ENCODE peak calls at places on chromosomes 12 and 14, in nine cellular contexts. F, O, S, P, Y, T, N, A and W are unnamed samples.

GRCh38 chr12:68089101-68089500 is 70.4 kb downstream of the IFNG start:
- DNase-seq in T (no peak), F (no peak), S (no peak), O (no peak), Y (no peak), N (no peak), P (no peak), A (no peak), W (no peak)

GRCh38 chr12:67766370-67766769 is 117.8 kb downstream of the DYRK2 start:
- DNase-seq in P (no peak), A (no peak), O (peak), F (no peak), T (no peak), N (peak), S (peak), Y (no peak), W (no peak)

GRCh38 chr14:32933623-32933942 is 5.1 kb upstream of the NPAS3 start:
- DNase-seq in P (no peak), F (no peak), S (no peak), T (no peak), N (no peak), A (no peak), O (no peak), Y (peak), W (no peak)

GRCh38 chr14:29759521-29760340 is 167.9 kb downstream of the PRKD1 start:
- DNase-seq in N (no peak), P (no peak), O (no peak), T (no peak), S (no peak), A (no peak), F (no peak), Y (no peak), W (no peak)

GRCh38 chr12:4118017-4118510 is 155.5 kb upstream of the CCND2 start:
- DNase-seq in S (no peak), P (peak), F (no peak), Y (no peak), A (peak), O (no peak), T (peak), N (peak), W (no peak)

GRCh38 chr14:92888896-92889295 is 34.1 kb upstream of the CHGA start:
- DNase-seq in A (no peak), S (no peak), N (no peak), P (no peak), F (no peak), T (no peak), Y (no peak), O (no peak), W (no peak)

GRCh38 chr14:64060648-64061096 is 207.9 kb downstream of the SYNE2 start:
- DNase-seq in T (peak), A (peak), F (no peak), P (no peak), O (peak), Y (peak), S (peak), N (peak), W (no peak)

GRCh38 chr12:13425766-13426165 is 229.2 kb downstream of the EMP1 start:
- DNase-seq in F (no peak), S (peak), P (no peak), O (peak), T (no peak), A (no peak), N (peak), Y (no peak), W (no peak)

GRCh38 chr12:26345471-26346003 is 150.2 kb downstream of the SSPN start:
- DNase-seq in O (no peak), P (no peak), N (no peak), A (no peak), S (no peak), T (no peak), Y (no peak), F (no peak), W (no peak)

GRCh38 chr12:67091204-67091603 is 178.0 kb upstream of the CAND1 start:
- DNase-seq in F (no peak), T (peak), A (no peak), Y (no peak), P (no peak), S (no peak), O (no peak), N (peak), W (no peak)

GRCh38 chr12:1523558-1524050 is 70.8 kb downstream of the FBXL14 start:
- DNase-seq in P (peak), A (no peak), N (no peak), O (peak), Y (peak), T (no peak), S (no peak), F (no peak), W (no peak)

GRCh38 chr12:104596128-104596799 is 139.5 kb downstream of the CHST11 start:
- DNase-seq in S (no peak), O (no peak), N (peak), T (no peak), F (no peak), P (peak), A (no peak), Y (no peak), W (no peak)

GRCh38 chr12:103529306-103529705 is 33.5 kb upstream of the C12orf42 start:
- DNase-seq in S (no peak), Y (no peak), F (no peak), T (no peak), A (no peak), O (no peak), P (no peak), N (peak), W (no peak)

GRCh38 chr14:95531473-95531872 is 3.4 kb upstream of the GLRX5 start:
- DNase-seq in O (no peak), P (no peak), N (peak), S (no peak), A (no peak), Y (no peak), T (no peak), F (no peak), W (no peak)

GRCh38 chr12:20547788-20548575 is 147.2 kb upstream of the SLCO1C1 start:
- DNase-seq in N (no peak), A (no peak), P (no peak), F (no peak), S (no peak), Y (no peak), T (no peak), O (no peak), W (no peak)

GRCh38 chr12:65492997-65493892 is 214.8 kb downstream of the MSRB3 start:
- DNase-seq in T (no peak), O (no peak), F (no peak), N (no peak), A (no peak), Y (no peak), P (no peak), S (no peak), W (no peak)

GRCh38 chr12:45477526-45477925 is 252.0 kb upstream of the ARID2 start:
- DNase-seq in O (no peak), T (no peak), Y (no peak), F (no peak), P (no peak), A (no peak), N (no peak), S (no peak), W (no peak)

GRCh38 chr12:69684472-69684871 is 14.6 kb downstream of the BEST3 start:
- DNase-seq in Y (no peak), T (no peak), F (no peak), S (no peak), O (no peak), N (no peak), A (no peak), P (no peak), W (no peak)

GRCh38 chr14:52862652-52863338 is 71.4 kb upstream of the GNPNAT1 start:
- DNase-seq in T (no peak), Y (no peak), A (no peak), S (peak), F (no peak), O (no peak), N (peak), P (no peak), W (no peak)

GRCh38 chr12:84637926-84638325 is 274.7 kb downstream of the SLC6A15 start:
- DNase-seq in Y (peak), S (no peak), F (no peak), N (no peak), T (no peak), O (no peak), P (no peak), A (no peak), W (no peak)

DNA sequence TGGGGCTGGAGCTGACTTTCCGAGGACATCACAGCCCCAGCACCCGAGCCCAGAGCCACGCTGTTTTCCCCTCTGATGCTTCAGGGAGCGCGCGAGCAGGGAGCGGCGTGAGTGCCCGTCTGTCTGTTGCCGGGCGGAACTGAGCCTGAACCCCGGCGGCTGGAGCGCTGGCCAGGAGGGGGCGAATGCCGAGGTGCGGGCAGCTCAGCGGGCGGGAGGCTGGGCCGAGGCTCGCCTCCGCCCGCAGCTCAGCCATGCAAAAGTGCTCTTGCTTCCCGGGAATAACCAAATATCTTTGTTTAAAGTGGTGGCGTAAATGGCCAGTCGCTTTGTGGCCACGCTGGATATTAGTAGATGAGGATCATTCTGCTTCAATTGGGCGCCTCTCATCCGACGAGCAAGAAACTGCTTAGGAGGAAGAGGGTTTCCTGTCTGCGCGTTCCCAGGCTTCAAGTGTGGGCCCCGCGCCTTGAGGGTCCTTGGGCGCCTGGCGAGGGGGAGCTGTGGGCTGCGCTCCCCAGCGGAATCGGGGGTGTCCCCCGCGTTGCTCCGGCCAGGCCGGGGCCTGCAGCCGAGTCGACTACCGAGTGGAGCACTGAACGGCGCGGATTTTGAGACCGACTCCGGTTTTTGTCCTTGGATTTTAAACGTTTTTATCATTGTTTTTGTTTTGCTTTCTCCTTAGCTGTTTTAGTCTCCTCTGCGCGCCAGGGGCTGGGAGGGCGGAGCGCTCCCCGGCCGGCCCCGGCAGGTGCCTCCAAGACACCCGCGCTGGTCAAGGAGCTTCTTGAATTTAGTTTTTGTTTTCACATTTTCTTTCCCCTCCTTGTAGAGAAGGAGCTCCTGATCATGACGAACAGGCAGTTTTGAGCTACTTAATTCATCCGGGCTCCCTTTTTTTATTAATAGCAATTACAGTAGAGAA is 831 bp upstream of the NKX2-1 start:
- DNase-seq in S (peak), F (no peak), P (no peak), N (peak), Y (peak), A (peak), T (peak), O (peak), W (peak)
- TF ChIP-seq CTCF in S (peak), F (no peak), P (no peak), N (peak), Y (peak), A (no peak), T (peak), O (peak), W (peak)

DNA sequence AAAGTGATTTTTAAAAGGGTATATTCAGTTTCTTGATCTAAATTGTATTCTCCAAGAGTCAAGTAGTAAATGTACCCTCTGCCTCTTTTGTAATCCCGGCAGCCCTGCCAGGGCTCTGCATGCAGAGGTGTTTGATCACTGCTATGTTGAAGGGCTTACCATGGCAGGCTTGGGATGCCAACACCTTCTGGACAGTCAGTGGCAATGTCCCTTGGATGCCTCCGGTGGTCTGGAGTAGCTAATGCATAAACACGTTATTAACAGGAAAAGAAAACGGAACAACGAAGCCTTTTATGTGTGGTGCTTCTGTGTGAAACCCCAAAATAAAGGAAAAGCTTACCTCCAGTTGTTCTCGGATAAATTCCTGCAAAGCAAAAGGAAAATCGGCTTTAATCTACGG is 19.9 kb downstream of the EIF2B2 start:
- DNase-seq in S (peak), T (no peak), F (no peak), P (no peak), O (peak), N (peak), A (no peak), Y (peak), W (no peak)
- TF ChIP-seq CTCF in S (no peak), T (no peak), F (no peak), P (peak), O (peak), N (peak), A (no peak), Y (peak), W (peak)

DNA sequence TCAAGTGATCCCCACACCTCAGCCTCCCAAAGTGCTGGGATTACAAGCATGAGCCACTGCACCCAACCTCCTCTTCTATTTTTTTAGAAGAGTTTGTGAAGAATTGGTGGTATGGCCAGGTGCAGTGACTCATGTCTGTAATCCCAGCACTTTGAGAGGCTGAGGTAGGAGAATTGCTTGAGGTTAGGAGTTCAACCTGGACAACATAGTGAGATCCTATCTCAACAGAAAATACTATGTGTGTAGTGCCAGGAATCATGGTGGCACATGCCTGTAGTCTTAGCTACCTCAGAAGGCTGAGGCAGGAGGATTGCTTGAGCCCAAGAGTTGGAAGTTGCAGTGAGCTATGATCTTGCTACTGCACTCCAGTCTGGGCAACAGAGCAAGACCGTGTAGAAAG is 5.5 kb upstream of the ATF7 start:
- DNase-seq in S (no peak), N (no peak), O (no peak), A (no peak), F (no peak), Y (no peak), T (no peak), P (no peak), W (no peak)
- TF ChIP-seq CTCF in S (no peak), N (no peak), O (no peak), A (no peak), F (no peak), Y (no peak), T (no peak), P (no peak), W (no peak)

GRCh38 chr12:57127101-57127709 is 1.1 kb upstream of the LRP1 start:
- DNase-seq in T (peak), A (peak), S (peak), F (peak), P (peak), O (peak), Y (peak), N (peak), W (peak)
- TF ChIP-seq CTCF in T (no peak), A (no peak), S (no peak), F (no peak), P (no peak), O (peak), Y (peak), N (peak), W (peak)

GRCh38 chr14:103239751-103240150 is 94.3 kb upstream of the EIF5 start:
- DNase-seq in N (no peak), P (no peak), A (no peak), O (no peak), Y (no peak), F (no peak), S (no peak), T (no peak), W (no peak)
- TF ChIP-seq CTCF in N (no peak), P (no peak), A (no peak), O (no peak), Y (no peak), F (no peak), S (no peak), T (no peak), W (no peak)

GRCh38 chr12:108099085-108099484 is 30.0 kb upstream of the WSCD2 start:
- DNase-seq in S (no peak), P (no peak), F (no peak), Y (peak), A (no peak), T (no peak), N (no peak), O (no peak), W (no peak)

GRCh38 chr12:108097160-108097911 is 31.8 kb upstream of the WSCD2 start:
- DNase-seq in N (no peak), Y (no peak), A (no peak), S (no peak), P (no peak), T (no peak), F (no peak), O (no peak), W (no peak)

GRCh38 chr12:108101605-108102175 is 27.4 kb upstream of the WSCD2 start:
- DNase-seq in S (no peak), A (no peak), O (no peak), F (no peak), T (no peak), P (no peak), Y (no peak), N (no peak), W (no peak)

GRCh38 chr12:108098374-108098773 is 30.7 kb upstream of the WSCD2 start:
- DNase-seq in O (no peak), S (no peak), Y (no peak), T (no peak), N (no peak), F (no peak), P (no peak), A (no peak), W (no peak)

DNA sequence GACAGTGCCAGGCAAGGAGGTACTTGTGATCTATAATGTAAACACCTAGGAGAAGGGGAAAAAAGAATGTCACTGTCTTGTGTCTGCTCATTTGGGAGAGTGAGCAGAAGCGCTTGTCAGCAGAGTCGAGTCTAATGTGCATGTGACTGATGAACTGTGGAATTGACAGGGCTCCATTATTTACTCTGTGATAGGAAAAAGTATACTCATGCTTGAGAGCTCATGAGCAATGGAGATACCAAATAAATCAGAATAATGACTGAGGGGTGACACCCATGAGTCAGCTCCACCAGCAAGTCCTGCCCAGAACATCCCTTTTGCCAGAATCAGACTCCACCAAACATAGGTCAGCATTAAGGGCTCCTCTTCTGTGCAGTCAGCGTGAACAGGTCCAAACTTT is 29.3 kb upstream of the WSCD2 start:
- DNase-seq in O (no peak), S (no peak), N (no peak), P (no peak), T (no peak), F (no peak), Y (no peak), A (no peak), W (no peak)
- TF ChIP-seq CTCF in O (no peak), S (no peak), N (no peak), P (no peak), T (no peak), F (no peak), Y (no peak), A (no peak), W (no peak)

GRCh38 chr14:68844210-68844545 is 51.3 kb upstream of the ZFP36L1 start:
- DNase-seq in Y (no peak), F (no peak), S (no peak), O (no peak), T (no peak), A (no peak), N (no peak), P (no peak), W (no peak)
- TF ChIP-seq CTCF in Y (no peak), F (no peak), S (peak), O (no peak), T (no peak), A (no peak), N (no peak), P (no peak), W (no peak)

GRCh38 chr12:106684497-106684896 is 90.0 kb upstream of the RIC8B start:
- DNase-seq in F (no peak), S (no peak), O (no peak), N (no peak), T (no peak), A (no peak), P (no peak), Y (no peak), W (no peak)

GRCh38 chr12:106681210-106681609 is 93.3 kb upstream of the RIC8B start:
- DNase-seq in P (no peak), N (no peak), Y (no peak), T (no peak), S (no peak), O (peak), F (no peak), A (no peak), W (no peak)

GRCh38 chr12:106680280-106680679 is 94.2 kb upstream of the RIC8B start:
- DNase-seq in A (no peak), S (no peak), Y (no peak), O (no peak), P (no peak), F (no peak), N (no peak), T (no peak), W (no peak)

GRCh38 chr12:106685381-106685780 is 89.1 kb upstream of the RIC8B start:
- DNase-seq in F (no peak), S (no peak), N (no peak), T (no peak), O (no peak), A (no peak), Y (peak), P (no peak), W (no peak)

DNA sequence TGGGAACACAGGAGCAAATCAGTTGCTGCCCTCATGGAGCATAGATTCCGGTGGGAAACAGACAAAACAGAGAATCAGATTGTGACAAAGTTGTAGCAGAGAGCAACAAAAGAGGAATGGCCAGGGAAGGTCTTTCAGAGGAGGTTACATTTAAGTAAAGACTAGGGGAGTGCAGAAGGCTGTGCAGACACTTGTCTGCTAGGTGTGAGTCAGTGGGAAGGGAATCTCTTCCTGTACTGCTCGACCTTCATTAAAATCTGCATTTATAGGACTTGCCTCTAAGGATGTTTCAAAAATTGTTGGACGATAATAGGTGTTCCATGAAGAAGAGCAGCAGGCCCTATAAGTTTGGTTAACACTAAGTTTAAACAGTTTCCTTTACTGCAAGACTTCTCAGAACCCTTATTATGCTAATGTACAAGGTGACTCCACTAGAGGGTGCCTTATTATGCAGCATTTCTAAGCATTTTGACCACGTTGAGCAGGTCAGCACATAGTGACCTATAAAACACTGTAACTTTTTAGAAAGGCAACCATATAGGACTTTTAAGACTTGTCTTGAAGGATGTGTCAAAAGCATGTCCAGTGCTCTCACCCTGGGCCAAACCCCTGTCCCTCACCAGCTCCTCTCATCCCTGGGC is 91.8 kb upstream of the RIC8B start:
- DNase-seq in T (no peak), A (no peak), N (peak), S (no peak), P (no peak), Y (peak), O (peak), F (no peak), W (no peak)
- TF ChIP-seq CTCF in T (no peak), A (no peak), N (peak), S (no peak), P (no peak), Y (no peak), O (peak), F (no peak), W (peak)